ENCODE peak calls at places on chromosomes 13 and 19, in five cellular contexts. B is fibroblast of the conjunctiva, O is uterus, D is HCT116, Q is MM.1S. J is an unnamed sample.

GRCh38 chr19:8526345-8527062 is 12.5 kb upstream of the ZNF414 start:
- DNase-seq in Q (peak), D (peak), O (peak), B (peak), J (peak)

GRCh38 chr13:110676057-110676510 is 29.8 kb downstream of the CARS2 start:
- DNase-seq in Q (peak), O (no peak), B (no peak), D (no peak), J (no peak)

GRCh38 chr19:33988601-33989000 is 183.7 kb upstream of the LSM14A start:
- DNase-seq in Q (no peak), D (no peak), O (no peak), B (no peak), J (no peak)

GRCh38 chr13:32224916-32225315 is 90.2 kb downstream of the ZAR1L start:
- DNase-seq in D (no peak), O (no peak), B (no peak), Q (no peak), J (no peak)

GRCh38 chr13:99304541-99304940 is 2.7 kb downstream of the GPR183 start:
- DNase-seq in O (no peak), B (no peak), D (no peak), Q (no peak), J (no peak)

GRCh38 chr19:40219721-40220276 is 1.6 kb upstream of the TTC9B start:
- DNase-seq in D (peak), Q (no peak), O (no peak), B (no peak), J (no peak)

GRCh38 chr13:32261567-32261966 is 53.6 kb downstream of the ZAR1L start:
- DNase-seq in D (no peak), B (peak), Q (no peak), O (peak), J (peak)

GRCh38 chr13:44812818-44813217 is 176.5 kb downstream of the NUFIP1 start:
- DNase-seq in D (no peak), Q (no peak), O (no peak), B (no peak), J (no peak)

GRCh38 chr13:20285530-20285929 is 53.4 kb upstream of the GJB6 start:
- DNase-seq in D (no peak), B (no peak), O (no peak), Q (no peak), J (no peak)

GRCh38 chr19:3275068-3275582 is 50.7 kb downstream of the CELF5 start:
- DNase-seq in B (no peak), D (peak), Q (no peak), O (no peak), J (no peak)

GRCh38 chr19:31656507-31656906 is 307.3 kb upstream of the TSHZ3 start:
- DNase-seq in O (no peak), B (no peak), Q (no peak), D (no peak), J (no peak)

GRCh38 chr13:96299235-96299634 is 209.3 kb downstream of the HS6ST3 start:
- DNase-seq in O (no peak), Q (no peak), B (no peak), D (no peak), J (no peak)

GRCh38 chr13:101536079-101536478 is 83.6 kb downstream of the ITGBL1 start:
- DNase-seq in D (no peak), O (no peak), B (no peak), Q (peak), J (no peak)

GRCh38 chr19:11264452-11265176 is 2.3 kb upstream of the DOCK6 start:
- DNase-seq in O (no peak), B (no peak), Q (no peak), D (no peak), J (no peak)

GRCh38 chr13:50798923-50799322 is 44.6 kb downstream of the DLEU7 start:
- DNase-seq in D (no peak), B (no peak), O (no peak), Q (no peak), J (no peak)

GRCh38 chr13:112894673-112895481 is 74.1 kb upstream of the MCF2L start:
- DNase-seq in D (no peak), B (no peak), O (no peak), Q (no peak), J (no peak)

GRCh38 chr13:87274209-87274819 is 396.9 kb upstream of the SLITRK5 start:
- DNase-seq in Q (peak), B (peak), O (no peak), D (peak), J (peak)

GRCh38 chr19:51724543-51724942 is 752 bp upstream of the HAS1 start:
- DNase-seq in Q (no peak), B (no peak), D (no peak), O (no peak), J (no peak)

GRCh38 chr19:57269515-57270250 is 10.6 kb upstream of the ZNF460 start:
- DNase-seq in Q (no peak), B (peak), O (no peak), D (no peak), J (peak)

GRCh38 chr19:16315825-16316505 is 8.7 kb upstream of the KLF2 start:
- DNase-seq in D (no peak), O (peak), B (peak), Q (no peak), J (peak)

GRCh38 chr19:15379996-15380647 is 535 bp upstream of the AKAP8 start:
- DNase-seq in O (no peak), B (no peak), Q (peak), D (peak), J (no peak)

GRCh38 chr19:45790942-45791341 is 1.7 kb downstream of the DMWD start:
- DNase-seq in O (no peak), B (no peak), Q (no peak), D (no peak), J (no peak)

GRCh38 chr19:36244066-36244465 is 29.2 kb downstream of the ZNF146 start:
- DNase-seq in B (no peak), O (no peak), Q (no peak), D (no peak), J (no peak)

GRCh38 chr13:45879666-45880065 is 28.1 kb upstream of the SIAH3 start:
- DNase-seq in Q (no peak), O (peak), D (peak), B (no peak), J (no peak)

GRCh38 chr13:21071015-21071414 is 9.6 kb upstream of the LATS2 start:
- DNase-seq in B (no peak), Q (no peak), O (no peak), D (no peak), J (no peak)

GRCh38 chr13:48318714-48319457 is 15.3 kb downstream of the RB1 start:
- DNase-seq in Q (no peak), O (no peak), B (no peak), D (no peak), J (no peak)

GRCh38 chr19:1243768-1244692 is 2.5 kb downstream of the ATP5F1D start:
- DNase-seq in Q (peak), D (no peak), B (peak), O (peak), J (no peak)